ENCODE peak calls at places on chromosomes 5 and 9, in seven cellular contexts. W is NCI-H774; S is HFFc6; R is effector CD8-positive, alpha-beta T cell; V is dermis microvascular lymphatic vessel endothelial cell; L is activated naive CD8-positive, alpha-beta T cell treated with anti-CD3 and anti-CD28 coated beads, Interleukin-2, amount 50 U/mL, for 24 hours; T is HT1080. N is an unnamed sample.

GRCh38 chr5:150946351-150946905 is 41.6 kb upstream of the ZNF300 start:
- DNase-seq in W (no peak), S (no peak), R (no peak), V (peak; percentile 70), L (no peak), T (no peak), N (no peak)

GRCh38 chr5:79001471-79001870 is 16.4 kb upstream of the ARSB start:
- DNase-seq in W (no peak), S (no peak), R (no peak), V (no peak), L (no peak), T (peak; percentile 27), N (no peak)

GRCh38 chr5:143646961-143647360 is 165.0 kb upstream of the HMHB1 start:
- DNase-seq in W (peak; percentile 54), S (no peak), R (no peak), V (no peak), L (no peak), T (no peak), N (peak; percentile 39)

GRCh38 chr9:124778575-124779367 is 1.8 kb downstream of the OLFML2A start:
- DNase-seq in W (no peak), S (no peak), R (no peak), V (no peak), L (no peak), T (no peak), N (no peak)

GRCh38 chr5:124706041-124706440 is 40.4 kb downstream of the ZNF608 start:
- DNase-seq in W (no peak), S (no peak), R (no peak), V (no peak), L (no peak), T (no peak), N (no peak)

GRCh38 chr5:36494756-36495637 is 111.4 kb upstream of the SLC1A3 start:
- DNase-seq in W (no peak), S (peak; percentile 33), R (no peak), V (no peak), L (no peak), T (peak; percentile 68), N (no peak)

GRCh38 chr5:119478781-119479180 is 26.5 kb downstream of the HSD17B4 start:
- DNase-seq in W (no peak), S (no peak), R (no peak), V (no peak), L (no peak), T (no peak), N (no peak)

GRCh38 chr5:16921246-16921645 is 14.8 kb downstream of the MYO10 start:
- DNase-seq in W (no peak), S (no peak), R (no peak), V (no peak), L (no peak), T (no peak), N (no peak)

GRCh38 chr9:120583958-120584369 is 4.0 kb upstream of the CDK5RAP2 start:
- DNase-seq in W (peak; percentile 91), S (peak; percentile 85), R (no peak), V (peak; percentile 97), L (peak; percentile 39), T (peak; percentile 97), N (peak; percentile 98)

GRCh38 chr5:153902026-153902425 is 136.7 kb downstream of the FAM114A2 start:
- DNase-seq in W (no peak), S (no peak), R (no peak), V (no peak), L (no peak), T (no peak), N (no peak)

GRCh38 chr9:3434594-3434993 is 91.2 kb downstream of the RFX3 start:
- DNase-seq in W (no peak), S (peak; percentile 9), R (no peak), V (no peak), L (no peak), T (no peak), N (no peak)

GRCh38 chr5:8826491-8826890 is 719.4 kb downstream of the SEMA5A start:
- DNase-seq in W (no peak), S (no peak), R (no peak), V (no peak), L (no peak), T (no peak), N (no peak)

GRCh38 chr5:92518318-92518913 is 1062.6 kb downstream of the NR2F1-AS1 start:
- DNase-seq in W (peak; percentile 22), S (peak; percentile 64), R (no peak), V (peak; percentile 22), L (no peak), T (peak; percentile 49), N (no peak)

GRCh38 chr9:101504188-101504587 is 29.5 kb upstream of the RNF20 start:
- DNase-seq in W (no peak), S (no peak), R (no peak), V (no peak), L (no peak), T (no peak), N (no peak)

GRCh38 chr9:14180077-14180941 is 133.6 kb downstream of the NFIB start:
- DNase-seq in W (peak; percentile 15), S (no peak), R (no peak), V (no peak), L (no peak), T (no peak), N (no peak)

GRCh38 chr9:83622433-83622813 is 520 bp upstream of the IDNK start:
- DNase-seq in W (no peak), S (no peak), R (no peak), V (no peak), L (no peak), T (no peak), N (no peak)

GRCh38 chr5:128144491-128144890 is 60.9 kb downstream of the SLC12A2 start:
- DNase-seq in W (no peak), S (peak; percentile 4), R (no peak), V (no peak), L (no peak), T (no peak), N (no peak)

GRCh38 chr5:72244862-72245371 is 75.1 kb downstream of the MRPS27 start:
- DNase-seq in W (no peak), S (peak; percentile 60), R (no peak), V (peak; percentile 68), L (no peak), T (peak; percentile 59), N (peak; percentile 63)

GRCh38 chr5:115624994-115625393 is 842 bp downstream of the TMED7 start:
- DNase-seq in W (no peak), S (no peak), R (no peak), V (no peak), L (no peak), T (no peak), N (no peak)

GRCh38 chr5:88881566-88881965 is 1.4 kb downstream of the MEF2C start:
- DNase-seq in W (no peak), S (no peak), R (no peak), V (peak; percentile 43), L (no peak), T (no peak), N (no peak)

GRCh38 chr5:58462623-58463230 is 2.8 kb upstream of the PLK2 start:
- DNase-seq in W (peak; percentile 57), S (peak; percentile 61), R (peak; percentile 4), V (peak; percentile 64), L (peak; percentile 17), T (peak; percentile 61), N (no peak)

GRCh38 chr9:108991479-108991878 is 21.8 kb downstream of the CTNNAL1 start:
- DNase-seq in W (no peak), S (no peak), R (no peak), V (no peak), L (no peak), T (peak; percentile 19), N (peak; percentile 38)

GRCh38 chr5:154753792-154754191 is 1.4 kb upstream of the LARP1 start:
- DNase-seq in W (no peak), S (peak; percentile 92), R (no peak), V (no peak), L (no peak), T (peak; percentile 21), N (no peak)

GRCh38 chr5:167049771-167050567 is 1241.5 kb upstream of the WWC1 start:
- DNase-seq in W (no peak), S (no peak), R (no peak), V (no peak), L (no peak), T (no peak), N (no peak)

GRCh38 chr9:114367823-114368609 is 19.8 kb downstream of the AKNA start:
- DNase-seq in W (no peak), S (no peak), R (no peak), V (no peak), L (no peak), T (no peak), N (no peak)

GRCh38 chr9:18636781-18637180 is 162.8 kb downstream of the ADAMTSL1 start:
- DNase-seq in W (no peak), S (no peak), R (no peak), V (no peak), L (no peak), T (no peak), N (no peak)

GRCh38 chr5:61290815-61291214 is 41.2 kb upstream of the ZSWIM6 start:
- DNase-seq in W (peak; percentile 33), S (no peak), R (no peak), V (peak; percentile 93), L (no peak), T (peak; percentile 57), N (peak; percentile 83)

GRCh38 chr5:129107637-129108036 is 13.1 kb downstream of the ISOC1 start:
- DNase-seq in W (no peak), S (no peak), R (no peak), V (no peak), L (no peak), T (no peak), N (no peak)

GRCh38 chr5:32017638-32018429 is 156.3 kb downstream of the GOLPH3 start:
- DNase-seq in W (no peak), S (no peak), R (no peak), V (no peak), L (no peak), T (no peak), N (no peak)

GRCh38 chr9:126395439-126396212 is 69.0 kb downstream of the MVB12B start:
- DNase-seq in W (no peak), S (peak; percentile 31), R (no peak), V (peak; percentile 29), L (peak; percentile 25), T (peak; percentile 82), N (no peak)

GRCh38 chr9:35002623-35003022 is 13.1 kb downstream of the DNAJB5 start:
- DNase-seq in W (no peak), S (no peak), R (no peak), V (no peak), L (no peak), T (no peak), N (no peak)

N was measured in NCI-H2029.